ENCODE peak calls at places on chromosomes 2 and 18, in four cellular contexts. J is suprapubic skin, K is H1, Q is HepG2. V is an unnamed sample.

GRCh38 chr2:211157856-211158463 is 601.6 kb downstream of the CPS1 start:
- DNase-seq in Q (peak; percentile 67), J (peak; percentile 67), K (no peak), V (peak; percentile 85)

GRCh38 chr2:39175391-39175790 is 54.5 kb upstream of the SOS1 start:
- DNase-seq in K (no peak), J (no peak), Q (no peak), V (no peak)

GRCh38 chr18:35086704-35087103 is 45.5 kb downstream of the MAPRE2 start:
- DNase-seq in J (no peak), Q (no peak), K (no peak), V (no peak)

GRCh38 chr18:65753520-65753919 is 2.7 kb downstream of the CDH7 start:
- DNase-seq in K (no peak), J (no peak), Q (peak; percentile 31), V (no peak)

GRCh38 chr2:61905372-61906186 is at the start of gene COMMD1:
- DNase-seq in Q (peak; percentile 67), J (peak; percentile 85), K (no peak), V (peak; percentile 86)

GRCh38 chr2:27075219-27075871 is 3.1 kb upstream of the EMILIN1 start:
- DNase-seq in Q (no peak), K (no peak), J (no peak), V (peak; percentile 61)

GRCh38 chr2:82539222-82539621 is 1919.9 kb downstream of the SUCLG1 start:
- DNase-seq in K (no peak), Q (no peak), J (no peak), V (no peak)

GRCh38 chr2:37925063-37925897 is at the start of gene RMDN2:
- DNase-seq in Q (peak; percentile 97), J (peak; percentile 94), K (peak; percentile 90), V (peak; percentile 89)

GRCh38 chr2:68762665-68763064 is 28.1 kb downstream of the ARHGAP25 start:
- DNase-seq in K (no peak), J (no peak), Q (no peak), V (no peak)

GRCh38 chr2:29322011-29322410 is 206.8 kb downstream of the CLIP4 start:
- DNase-seq in Q (no peak), J (no peak), K (no peak), V (no peak)

GRCh38 chr2:188971316-188971930 is 2.8 kb upstream of the COL3A1 start:
- DNase-seq in K (no peak), J (no peak), Q (no peak), V (no peak)

GRCh38 chr2:231533086-231533776 is 3.0 kb upstream of the NMUR1 start:
- DNase-seq in Q (no peak), J (no peak), K (no peak), V (no peak)

DNA sequence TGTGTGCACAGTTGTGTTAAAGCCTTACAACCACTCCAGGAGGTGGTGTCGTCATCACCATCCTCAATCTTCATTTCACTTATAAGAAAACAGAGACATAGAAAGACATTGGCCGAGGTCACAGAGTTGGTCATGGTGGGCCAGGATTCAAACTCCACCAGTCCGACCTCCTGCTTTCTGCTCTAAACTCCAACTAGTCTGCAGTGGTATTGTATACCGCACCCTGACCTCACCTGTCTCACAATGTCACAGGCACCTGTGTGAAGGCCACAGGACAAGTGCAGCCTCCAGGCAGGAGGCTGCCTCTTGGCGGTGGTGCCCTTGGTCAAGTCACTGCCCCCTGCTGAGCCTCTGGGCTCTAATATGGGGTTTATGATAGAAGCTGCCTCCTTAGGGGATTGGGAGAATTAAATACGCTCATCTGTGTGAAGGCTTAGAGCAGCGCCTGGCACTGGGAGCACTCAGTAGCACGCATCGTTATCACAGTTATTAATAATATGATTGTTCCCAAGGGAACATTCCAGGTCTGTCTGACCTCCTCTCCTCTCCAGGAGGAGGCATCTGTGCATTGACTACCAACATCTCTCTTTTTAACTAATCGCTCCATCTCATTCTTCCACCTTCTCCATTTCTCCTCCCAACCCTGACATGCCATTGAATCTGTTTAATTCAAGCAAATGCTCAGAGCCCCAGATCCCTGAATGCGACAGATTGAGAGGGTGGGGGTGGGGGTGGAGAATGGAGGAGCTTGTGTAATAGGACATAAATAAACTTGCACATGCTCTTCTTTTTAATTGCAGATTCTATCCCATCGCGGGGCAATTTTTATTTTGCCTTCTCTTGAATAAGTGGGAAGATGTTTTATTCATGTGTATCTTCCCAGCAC is 112.7 kb downstream of the MCFD2 start:
- DNase-seq in Q (no peak), K (no peak), J (no peak), V (no peak)
- H3K4me1 ChIP-seq in Q (no peaks in the 10 kb centered on the region), K (no peaks in the 10 kb centered on the region), J (peaks cover 4% of the 10 kb centered on the region), V (no peaks in the 10 kb centered on the region)

DNA sequence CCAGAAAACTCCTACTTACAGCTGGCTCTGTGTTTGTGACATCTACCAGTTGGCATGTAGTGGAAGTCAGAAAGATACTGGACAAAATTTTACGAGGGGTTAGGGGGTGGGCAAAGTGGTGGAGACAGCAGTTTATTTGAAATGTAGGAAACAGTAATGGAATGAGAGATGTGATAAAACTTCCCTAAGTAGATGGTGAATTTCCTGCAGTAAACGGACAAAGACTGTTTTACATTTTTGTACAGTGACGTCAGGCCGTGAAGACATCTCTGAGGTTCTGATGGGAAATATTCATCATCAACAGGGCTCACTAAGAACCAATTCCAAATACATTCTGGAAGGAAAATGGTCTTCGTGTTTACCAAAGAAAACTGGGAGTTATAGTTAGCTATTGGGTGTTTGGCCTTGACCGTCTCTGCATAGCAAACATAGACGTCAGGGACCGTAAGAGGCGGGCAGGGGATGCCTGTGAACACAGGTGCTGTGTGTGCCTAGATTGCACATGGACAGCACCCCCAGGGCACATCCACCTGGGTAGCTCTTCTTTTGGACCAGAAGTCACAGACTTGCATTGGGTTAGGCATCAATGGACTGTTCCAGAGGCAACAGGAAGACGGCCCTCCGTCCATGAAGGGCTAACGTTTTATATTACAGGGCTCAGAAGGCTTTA is 131.5 kb downstream of the ZNF516 start:
- DNase-seq in J (no peak), Q (peak; percentile 32), K (no peak), V (no peak)
- TF ChIP-seq POLR2AphosphoS5 in J (no peak), Q (no peak), K (no peak), V (no peak)

GRCh38 chr2:213149949-213150314 is 1.5 kb downstream of the IKZF2 start:
- DNase-seq in K (no peak), Q (no peak), J (no peak), V (no peak)
- H3K4me1 ChIP-seq in K (peaks cover 4% of the 10 kb centered on the region), Q (peaks cover 11% of the 10 kb centered on the region), J (peaks cover 49% of the 10 kb centered on the region), V (peaks cover 20% of the 10 kb centered on the region)

GRCh38 chr2:40418614-40419013 is 33.3 kb downstream of the SLC8A1 start:
- DNase-seq in K (no peak), J (no peak), Q (no peak), V (no peak)
- TF ChIP-seq POLR2AphosphoS5 in K (no peak), J (no peak), Q (no peak), V (no peak)

DNA sequence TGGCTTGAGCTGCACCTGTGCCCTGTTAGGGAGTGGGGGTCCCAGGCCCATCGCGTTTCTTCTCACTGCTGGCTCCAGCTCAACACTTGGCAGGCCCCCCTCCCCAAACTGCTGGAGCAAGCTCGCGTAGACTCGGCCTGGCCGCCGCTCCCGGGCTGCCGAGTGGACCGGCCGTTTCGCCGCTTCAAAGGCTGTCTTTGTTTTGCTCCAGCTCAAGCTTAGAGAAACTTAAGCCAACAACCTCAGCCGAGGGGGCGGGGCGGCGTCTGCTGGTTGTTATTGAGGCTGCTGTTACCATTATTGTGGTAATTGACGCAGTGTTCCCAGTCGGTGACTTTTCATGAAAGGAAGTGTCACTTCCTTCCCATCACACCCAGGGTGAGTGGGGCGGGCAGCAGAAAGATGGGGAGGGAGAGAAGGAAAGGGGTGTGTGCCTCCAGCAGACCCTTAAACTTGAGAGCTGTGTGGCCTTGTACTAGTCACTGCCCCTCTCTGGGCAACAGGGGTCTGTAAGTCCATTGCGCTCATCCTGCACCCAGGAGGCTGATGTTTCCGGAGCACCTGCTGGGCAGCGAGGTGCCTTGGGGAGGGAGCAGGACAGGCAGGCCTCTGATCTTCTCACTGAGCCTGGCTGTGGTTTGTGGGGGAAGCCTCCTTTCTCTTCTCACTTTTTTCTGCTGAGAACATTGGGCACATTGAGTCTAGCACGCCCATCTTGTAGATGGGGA is 2.1 kb downstream of the ARID5A start:
- DNase-seq in K (peak; percentile 76), J (peak; percentile 92), Q (peak; percentile 74), V (peak; percentile 77)
- H3K4me1 ChIP-seq in K (peaks cover 26% of the 10 kb centered on the region), J (peaks cover 72% of the 10 kb centered on the region), Q (peaks cover 32% of the 10 kb centered on the region), V (peaks cover 45% of the 10 kb centered on the region)

GRCh38 chr2:20514596-20515269 is 67.9 kb downstream of the RHOB start:
- DNase-seq in Q (no peak), K (no peak), J (peak; percentile 75), V (no peak)
- TF ChIP-seq POLR2AphosphoS5 in Q (no peak), K (no peak), J (no peak), V (peak; percentile 85)

GRCh38 chr18:52392160-52392559 is 52.2 kb downstream of the DCC start:
- DNase-seq in K (no peak), Q (no peak), J (no peak), V (no peak)
- H3K4me1 ChIP-seq in K (no peaks in the 10 kb centered on the region), Q (no peaks in the 10 kb centered on the region), J (no peaks in the 10 kb centered on the region), V (no peaks in the 10 kb centered on the region)

DNA sequence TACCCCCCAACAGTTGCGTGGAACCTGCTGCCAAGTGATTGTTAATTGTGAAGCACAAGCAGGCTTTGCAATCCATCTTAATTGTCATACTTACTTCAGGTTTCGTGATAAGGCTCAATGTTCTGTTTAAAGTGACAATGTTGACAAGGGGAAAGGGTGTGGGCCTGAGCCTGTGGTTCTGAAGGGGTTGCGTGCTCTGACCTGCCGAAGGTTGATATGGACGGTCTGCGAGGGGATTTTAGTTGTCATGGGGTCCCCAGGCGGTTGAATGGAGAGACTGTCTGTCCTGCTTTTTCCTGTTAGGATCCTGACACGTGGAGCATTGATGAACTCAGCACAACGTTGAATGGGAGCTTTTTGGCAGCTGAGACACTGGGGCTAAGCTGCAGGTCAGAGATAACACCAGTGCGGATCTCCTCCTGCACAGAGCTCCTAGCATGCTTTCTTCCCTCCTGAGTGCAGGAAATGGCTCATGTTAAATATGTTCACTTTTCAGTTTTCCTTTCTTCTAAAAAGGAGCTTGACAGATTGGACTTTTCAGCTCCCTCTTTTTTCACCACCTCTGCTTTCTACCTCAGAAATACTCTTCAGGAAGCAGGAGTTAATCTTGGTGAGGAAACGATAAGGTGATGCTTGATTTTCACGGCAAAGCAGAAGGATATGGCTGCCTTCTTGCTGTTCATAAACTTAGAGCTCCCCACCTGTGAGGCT is 62.9 kb upstream of the ZEB2 start:
- DNase-seq in K (no peak), Q (no peak), J (no peak), V (no peak)
- TF ChIP-seq POLR2AphosphoS5 in K (no peak), Q (no peak), J (no peak), V (no peak)